ENCODE peak calls at places on chromosomes 4 and X, in six cellular contexts. J is tibial artery; H is CD4-positive, alpha-beta T cell; B is iPS DF 6.9; Q is PC-3; S is heart left ventricle. O is an unnamed sample.

GRCh38 chr4:82484987-82485783 is 54.8 kb downstream of the ENOPH1 start:
- DNase-seq in J (no peak), H (no peak), B (no peak), Q (no peak), S (no peak), O (no peak)

GRCh38 chr4:10457255-10457801 is at the start of gene ZNF518B:
- DNase-seq in J (peak; percentile 67), H (peak; percentile 79), B (no peak), Q (peak; percentile 70), S (peak; percentile 72), O (peak; percentile 81)

GRCh38 chrX:78796916-78797315 is 49.4 kb downstream of the LPAR4 start:
- DNase-seq in J (no peak), H (no peak), B (no peak), Q (no peak), S (no peak), O (no peak)

GRCh38 chr4:177283167-177283566 is 26.5 kb upstream of the NEIL3 start:
- DNase-seq in J (no peak), H (no peak), B (no peak), Q (no peak), S (no peak), O (no peak)

GRCh38 chrX:119917877-119918276 is 22.2 kb downstream of the AKAP14 start:
- DNase-seq in J (no peak), H (no peak), B (no peak), Q (no peak), S (no peak), O (no peak)

GRCh38 chr4:176981074-176981473 is 188.4 kb upstream of the VEGFC start:
- DNase-seq in J (no peak), H (no peak), B (no peak), Q (no peak), S (no peak), O (no peak)

GRCh38 chrX:108298165-108298602 is 140.0 kb downstream of the COL4A6 start:
- DNase-seq in J (no peak), H (no peak), B (no peak), Q (no peak), S (no peak), O (no peak)

GRCh38 chr4:159248383-159249178 is 145.7 kb downstream of the RAPGEF2 start:
- DNase-seq in J (no peak), H (no peak), B (no peak), Q (no peak), S (no peak), O (no peak)

GRCh38 chr4:167290684-167291083 is 56.4 kb upstream of the SPOCK3 start:
- DNase-seq in J (no peak), H (no peak), B (no peak), Q (peak; percentile 42), S (no peak), O (no peak)

GRCh38 chrX:132435222-132435621 is 53.6 kb downstream of the MBNL3 start:
- DNase-seq in J (no peak), H (no peak), B (no peak), Q (peak; percentile 1), S (no peak), O (no peak)

GRCh38 chr4:11368701-11369115 is 60.0 kb downstream of the HS3ST1 start:
- DNase-seq in J (no peak), H (no peak), B (no peak), Q (no peak), S (no peak), O (no peak)

GRCh38 chr4:128161138-128161537 is 100.0 kb downstream of the LARP1B start:
- DNase-seq in J (no peak), H (no peak), B (no peak), Q (no peak), S (no peak), O (no peak)

GRCh38 chr4:165381821-165382373 is 3.1 kb downstream of the CPE start:
- DNase-seq in J (no peak), H (no peak), B (no peak), Q (no peak), S (no peak), O (no peak)

GRCh38 chrX:68041110-68041509 is 392.2 kb downstream of the OPHN1 start:
- DNase-seq in J (no peak), H (no peak), B (no peak), Q (no peak), S (no peak), O (no peak)

GRCh38 chr4:100986360-100986868 is 360.9 kb downstream of the PPP3CA start:
- DNase-seq in J (no peak), H (no peak), B (peak; percentile 16), Q (no peak), S (no peak), O (no peak)

GRCh38 chr4:130125468-130125867 is 1029.5 kb downstream of the C4orf33 start:
- DNase-seq in J (no peak), H (no peak), B (no peak), Q (no peak), S (no peak), O (no peak)

GRCh38 chr4:7653510-7654414 is 219.0 kb upstream of the PSAPL1 start:
- DNase-seq in J (no peak), H (no peak), B (no peak), Q (no peak), S (no peak), O (no peak)

GRCh38 chrX:1480082-1480785 is 27.5 kb upstream of the ASMTL start:
- DNase-seq in J (no peak), H (no peak), B (no peak), Q (peak; percentile 18), S (no peak), O (no peak)

GRCh38 chrX:136214551-136214950 is 36.6 kb downstream of the MAP7D3 start:
- DNase-seq in J (no peak), H (no peak), B (no peak), Q (peak; percentile 92), S (no peak), O (no peak)

GRCh38 chr4:112889199-112889598 is 160.3 kb upstream of the ANK2 start:
- DNase-seq in J (no peak), H (no peak), B (no peak), Q (no peak), S (no peak), O (no peak)

GRCh38 chrX:71604141-71604540 is 14.2 kb downstream of the CXCR3 start:
- DNase-seq in J (no peak), H (no peak), B (no peak), Q (peak; percentile 7), S (no peak), O (no peak)

GRCh38 chr4:38387348-38387747 is 276.7 kb upstream of the KLF3 start:
- DNase-seq in J (peak; percentile 90), H (no peak), B (no peak), Q (no peak), S (peak; percentile 58), O (no peak)

GRCh38 chr4:52290468-52290867 is 239.4 kb downstream of the SPATA18 start:
- DNase-seq in J (no peak), H (no peak), B (no peak), Q (no peak), S (no peak), O (no peak)

GRCh38 chrX:25858273-25858880 is 279.8 kb upstream of the MAGEB18 start:
- DNase-seq in J (no peak), H (no peak), B (no peak), Q (no peak), S (no peak), O (no peak)

GRCh38 chrX:110755061-110755460 is 40.6 kb downstream of the CHRDL1 start:
- DNase-seq in J (no peak), H (no peak), B (no peak), Q (no peak), S (no peak), O (no peak)

GRCh38 chrX:37348237-37349130 is 680 bp upstream of the PRRG1 start:
- DNase-seq in J (no peak), H (no peak), B (no peak), Q (peak; percentile 10), S (no peak), O (no peak)

GRCh38 chr4:26175905-26176304 is 144.9 kb upstream of the RBPJ start:
- DNase-seq in J (no peak), H (no peak), B (no peak), Q (no peak), S (no peak), O (no peak)

GRCh38 chrX:12988797-12989196 is 13.9 kb downstream of the TMSB4X start:
- DNase-seq in J (no peak), H (no peak), B (no peak), Q (peak; percentile 91), S (no peak), O (no peak)

GRCh38 chrX:136639506-136640176 is 8.3 kb upstream of the CD40LG start:
- DNase-seq in J (no peak), H (no peak), B (no peak), Q (peak; percentile 20), S (no peak), O (no peak)

GRCh38 chrX:72545990-72546389 is 26.7 kb downstream of the HDAC8 start:
- DNase-seq in J (no peak), H (no peak), B (no peak), Q (peak; percentile 25), S (no peak), O (no peak)

GRCh38 chrX:87580862-87581261 is 63.3 kb downstream of the KLHL4 start:
- DNase-seq in J (no peak), H (no peak), B (no peak), Q (no peak), S (no peak), O (no peak)

GRCh38 chrX:87578978-87579377 is 61.4 kb downstream of the KLHL4 start:
- DNase-seq in J (no peak), H (no peak), B (no peak), Q (peak; percentile 5), S (no peak), O (no peak)

GRCh38 chrX:87583679-87584078 is 66.1 kb downstream of the KLHL4 start:
- DNase-seq in J (no peak), H (no peak), B (peak; percentile 41), Q (peak; percentile 39), S (no peak), O (no peak)

GRCh38 chrX:87582453-87582852 is 64.9 kb downstream of the KLHL4 start:
- DNase-seq in J (no peak), H (no peak), B (no peak), Q (no peak), S (no peak), O (no peak)
- H3K9me3 ChIP-seq in J (no peaks in the 10 kb centered on the region), H (no peaks in the 10 kb centered on the region), B (no peaks in the 10 kb centered on the region), Q (no peaks in the 10 kb centered on the region), S (no peaks in the 10 kb centered on the region), O (no peaks in the 10 kb centered on the region)

DNA sequence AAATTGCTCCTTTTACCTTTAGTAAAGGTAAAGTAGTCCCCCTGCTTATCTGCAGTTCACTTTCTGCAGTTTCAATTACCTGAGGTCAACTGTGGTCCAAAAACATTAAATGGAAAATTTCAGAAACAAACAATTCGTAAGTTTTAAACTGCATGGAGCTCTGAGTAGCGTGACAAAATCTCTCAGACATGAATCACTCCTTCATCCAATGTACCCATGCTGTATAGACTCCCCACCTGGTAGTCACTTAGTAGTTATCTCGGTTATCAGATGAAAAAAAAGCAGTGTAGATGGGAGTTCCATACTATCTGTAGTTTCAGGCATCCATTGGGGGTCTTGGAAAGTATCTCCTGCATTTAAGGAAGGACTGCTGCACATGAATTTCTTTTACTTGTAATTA is 7.7 kb downstream of the UNC5C start:
- DNase-seq in J (no peak), H (no peak), B (no peak), Q (no peak), S (no peak), O (no peak)
- H3K9me3 ChIP-seq in J (no peaks in the 10 kb centered on the region), H (no peaks in the 10 kb centered on the region), B (no peaks in the 10 kb centered on the region), Q (no peaks in the 10 kb centered on the region), S (no peaks in the 10 kb centered on the region), O (no peaks in the 10 kb centered on the region)

GRCh38 chr4:600850-601515 is 24.4 kb upstream of the PDE6B start:
- DNase-seq in J (peak; percentile 52), H (no peak), B (no peak), Q (no peak), S (no peak), O (no peak)
- H3K9me3 ChIP-seq in J (no peaks in the 10 kb centered on the region), H (no peaks in the 10 kb centered on the region), B (no peaks in the 10 kb centered on the region), Q (no peaks in the 10 kb centered on the region), S (no peaks in the 10 kb centered on the region), O (no peaks in the 10 kb centered on the region)

GRCh38 chrX:145848857-145849256 is 31.2 kb downstream of the SLITRK2 start:
- DNase-seq in J (no peak), H (no peak), B (no peak), Q (no peak), S (no peak), O (no peak)
- H3K9me3 ChIP-seq in J (no peaks in the 10 kb centered on the region), H (no peaks in the 10 kb centered on the region), B (no peaks in the 10 kb centered on the region), Q (no peaks in the 10 kb centered on the region), S (no peaks in the 10 kb centered on the region), O (no peaks in the 10 kb centered on the region)

O was measured in T-helper 17 cell.